ENCODE peak calls at places on chromosomes 6 and 20, in four cellular contexts. B is astrocyte, V is H9, N is adrenal gland. G is an unnamed sample.

GRCh38 chr20:24752612-24753011 is 196.5 kb upstream of the CST7 start:
- DNase-seq in N (no peak), B (no peak), V (no peak), G (no peak)

GRCh38 chr6:9516207-9516606 is 898.7 kb downstream of the TFAP2A start:
- DNase-seq in B (peak; percentile 80), N (no peak), V (peak; percentile 30), G (no peak)

GRCh38 chr20:52924411-52925271 is 47.5 kb upstream of the TSHZ2 start:
- DNase-seq in B (no peak), N (no peak), V (no peak), G (no peak)

GRCh38 chr20:43901296-43901695 is 13.4 kb upstream of the TOX2 start:
- DNase-seq in N (no peak), V (no peak), B (no peak), G (no peak)

GRCh38 chr6:26233608-26234420 is 131.2 kb upstream of the BTN3A2 start:
- DNase-seq in N (peak; percentile 65), B (peak; percentile 58), V (peak; percentile 64), G (peak; percentile 79)

GRCh38 chr20:2006452-2007381 is 12.9 kb upstream of the PDYN start:
- DNase-seq in V (peak; percentile 58), B (peak; percentile 67), N (no peak), G (peak; percentile 25)

GRCh38 chr6:41932378-41932777 is 9.2 kb downstream of the CCND3 start:
- DNase-seq in N (no peak), B (no peak), V (no peak), G (no peak)

GRCh38 chr20:25315418-25316210 is 67.7 kb downstream of the PYGB start:
- DNase-seq in V (no peak), N (peak; percentile 59), B (peak; percentile 60), G (no peak)

GRCh38 chr6:30685157-30685976 is 1.1 kb downstream of the PPP1R18 start:
- DNase-seq in B (no peak), V (no peak), N (no peak), G (no peak)

GRCh38 chr6:125558907-125559306 is 190.5 kb upstream of the HEY2 start:
- DNase-seq in N (no peak), B (no peak), V (no peak), G (no peak)

GRCh38 chr20:4519530-4519929 is 202.2 kb upstream of the PRND start:
- DNase-seq in B (no peak), N (peak; percentile 16), V (peak; percentile 77), G (peak; percentile 29)

DNA sequence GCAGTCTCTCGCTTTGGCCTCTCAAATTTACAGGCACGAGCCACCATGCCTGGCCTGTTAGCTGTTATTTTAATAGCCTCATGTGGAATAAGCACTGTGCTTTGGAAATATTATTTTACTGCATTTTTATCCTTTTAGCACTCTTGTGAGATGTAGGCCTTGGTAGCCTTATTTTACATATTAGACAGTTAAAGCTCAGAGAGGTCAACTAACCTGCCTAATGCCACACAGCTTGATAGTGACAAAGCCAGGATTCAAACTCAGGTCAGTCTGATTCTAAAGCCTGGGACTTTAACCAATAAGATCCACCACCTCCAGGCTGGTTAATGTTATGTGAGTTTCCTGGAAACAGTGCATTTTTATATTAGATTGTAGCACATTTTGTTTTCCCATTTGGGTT is 9.5 kb downstream of the TNFAIP3 start:
- DNase-seq in N (no peak), B (no peak), V (no peak), G (no peak)
- H3K4me1 ChIP-seq in N (no peaks in the 10 kb centered on the region), B (peaks cover 17% of the 10 kb centered on the region), V (peaks cover 5% of the 10 kb centered on the region), G (peaks cover 4% of the 10 kb centered on the region)

GRCh38 chr20:49616154-49617007 is 48.4 kb upstream of the PTGIS start:
- DNase-seq in V (no peak), B (no peak), N (no peak), G (peak; percentile 41)
- H3K27ac ChIP-seq in V (no peak overlapping the region), B (no peak overlapping the region), N (peak overlapping the region; percentile 87), G (peak overlapping the region; percentile 72)

GRCh38 chr6:75283907-75284284 is 696 bp downstream of the TMEM30A start:
- DNase-seq in N (no peak), B (no peak), V (no peak), G (peak; percentile 21)
- H3K4me1 ChIP-seq in N (peaks cover 15% of the 10 kb centered on the region), B (peaks cover 13% of the 10 kb centered on the region), V (peaks cover 3% of the 10 kb centered on the region), G (peaks cover 3% of the 10 kb centered on the region)

GRCh38 chr6:75156186-75156878 is 49.5 kb downstream of the COL12A1 start:
- DNase-seq in V (no peak), B (no peak), N (no peak), G (no peak)
- H3K27ac ChIP-seq in V (no peak overlapping the region), B (no peak overlapping the region), N (no peak overlapping the region), G (no peak overlapping the region)

G was measured in small intestine.